ENCODE peak calls at places on chromosome 21, in four cellular contexts. One of them, this sample, is unnamed. For H3K4me1 and H3K36me3, the result is how much of the 10 kb centered on the place peaks cover.

GRCh38 chr21:46369520-46370235 is 45.7 kb downstream of the PCNT start:
- DNase-seq in cardiac muscle cell: no peak
- DNase-seq in body of pancreas: no peak
- DNase-seq in heart right ventricle: no peak
- DNase-seq in this sample: no peak

GRCh38 chr21:14382486-14382834 is 486 bp downstream of the HSPA13 start:
- DNase-seq in cardiac muscle cell: peak
- DNase-seq in body of pancreas: no peak
- DNase-seq in heart right ventricle: no peak
- DNase-seq in this sample: no peak

GRCh38 chr21:15441999-15442398 is 287.8 kb upstream of the USP25 start:
- DNase-seq in cardiac muscle cell: no peak
- DNase-seq in body of pancreas: no peak
- DNase-seq in heart right ventricle: no peak
- DNase-seq in this sample: no peak

GRCh38 chr21:26851109-26851944 is 6.1 kb upstream of the ADAMTS1 start:
- DNase-seq in cardiac muscle cell: no peak
- DNase-seq in body of pancreas: no peak
- DNase-seq in heart right ventricle: no peak
- DNase-seq in this sample: no peak

GRCh38 chr21:42193131-42193671 is 25.7 kb upstream of the ABCG1 start:
- DNase-seq in cardiac muscle cell: peak
- DNase-seq in body of pancreas: no peak
- DNase-seq in heart right ventricle: no peak
- DNase-seq in this sample: no peak

GRCh38 chr21:46002841-46003574 is 21.4 kb downstream of the COL6A1 start:
- DNase-seq in cardiac muscle cell: no peak
- DNase-seq in body of pancreas: no peak
- DNase-seq in heart right ventricle: peak
- DNase-seq in this sample: peak

GRCh38 chr21:33384851-33385331 is 18.3 kb upstream of the IFNGR2 start:
- DNase-seq in cardiac muscle cell: no peak
- DNase-seq in body of pancreas: no peak
- DNase-seq in heart right ventricle: no peak
- DNase-seq in this sample: no peak

GRCh38 chr21:46229923-46230260 is 1.3 kb upstream of the LSS start:
- DNase-seq in cardiac muscle cell: no peak
- DNase-seq in body of pancreas: no peak
- DNase-seq in heart right ventricle: no peak
- DNase-seq in this sample: no peak

GRCh38 chr21:15823486-15824150 is 93.8 kb downstream of the USP25 start:
- DNase-seq in cardiac muscle cell: no peak
- DNase-seq in body of pancreas: no peak
- DNase-seq in heart right ventricle: no peak
- DNase-seq in this sample: no peak

GRCh38 chr21:39628380-39628779 is 15.6 kb downstream of the B3GALT5 start:
- DNase-seq in cardiac muscle cell: no peak
- DNase-seq in body of pancreas: no peak
- DNase-seq in heart right ventricle: no peak
- DNase-seq in this sample: no peak

GRCh38 chr21:36534656-36535055 is 54.7 kb upstream of the CLDN14 start:
- DNase-seq in cardiac muscle cell: no peak
- DNase-seq in body of pancreas: no peak
- DNase-seq in heart right ventricle: no peak
- DNase-seq in this sample: no peak

GRCh38 chr21:15031790-15032357 is 32.9 kb downstream of the NRIP1 start:
- DNase-seq in cardiac muscle cell: no peak
- DNase-seq in body of pancreas: no peak
- DNase-seq in heart right ventricle: no peak
- DNase-seq in this sample: no peak

GRCh38 chr21:36237441-36237840 is 80.8 kb downstream of the DOP1B start:
- DNase-seq in cardiac muscle cell: no peak
- DNase-seq in body of pancreas: no peak
- DNase-seq in heart right ventricle: no peak
- DNase-seq in this sample: no peak

GRCh38 chr21:29145354-29145782 is 14.9 kb downstream of the MAP3K7CL start:
- DNase-seq in cardiac muscle cell: peak
- DNase-seq in body of pancreas: no peak
- DNase-seq in heart right ventricle: no peak
- DNase-seq in this sample: no peak

GRCh38 chr21:33908760-33909159 is 6.8 kb downstream of the ATP5PO start:
- DNase-seq in cardiac muscle cell: no peak
- DNase-seq in body of pancreas: no peak
- DNase-seq in heart right ventricle: no peak
- DNase-seq in this sample: no peak

GRCh38 chr21:27339902-27340301 is 373.0 kb upstream of the ADAMTS5 start:
- DNase-seq in cardiac muscle cell: peak
- DNase-seq in body of pancreas: no peak
- DNase-seq in heart right ventricle: no peak
- DNase-seq in this sample: no peak

GRCh38 chr21:16592399-16592798 is 862.6 kb downstream of the USP25 start:
- DNase-seq in cardiac muscle cell: no peak
- DNase-seq in body of pancreas: no peak
- DNase-seq in heart right ventricle: no peak
- DNase-seq in this sample: no peak

GRCh38 chr21:33578959-33579542 is 9.4 kb downstream of the DONSON start:
- DNase-seq in cardiac muscle cell: peak
- DNase-seq in body of pancreas: no peak
- DNase-seq in heart right ventricle: no peak
- DNase-seq in this sample: no peak

GRCh38 chr21:36976882-36977651 is 10.6 kb upstream of the HLCS start:
- DNase-seq in cardiac muscle cell: peak
- DNase-seq in body of pancreas: peak
- DNase-seq in heart right ventricle: no peak
- DNase-seq in this sample: no peak

GRCh38 chr21:39022901-39023693 is 160.2 kb downstream of the PSMG1 start:
- DNase-seq in cardiac muscle cell: peak
- DNase-seq in body of pancreas: peak
- DNase-seq in heart right ventricle: peak
- DNase-seq in this sample: peak

GRCh38 chr21:18741954-18742353 is 338.4 kb upstream of the TMPRSS15 start:
- DNase-seq in cardiac muscle cell: no peak
- DNase-seq in body of pancreas: no peak
- DNase-seq in heart right ventricle: no peak
- DNase-seq in this sample: no peak

GRCh38 chr21:29949991-29950390 is 10.2 kb upstream of the GRIK1 start:
- DNase-seq in cardiac muscle cell: no peak
- DNase-seq in body of pancreas: no peak
- DNase-seq in heart right ventricle: no peak
- DNase-seq in this sample: no peak

GRCh38 chr21:39885119-39885848 is 18.0 kb downstream of the PCP4 start:
- DNase-seq in cardiac muscle cell: no peak
- DNase-seq in body of pancreas: peak
- DNase-seq in heart right ventricle: peak
- DNase-seq in this sample: no peak

GRCh38 chr21:41552254-41552653 is 44.3 kb upstream of the TMPRSS2 start:
- DNase-seq in cardiac muscle cell: no peak
- DNase-seq in body of pancreas: no peak
- DNase-seq in heart right ventricle: no peak
- DNase-seq in this sample: no peak

GRCh38 chr21:16116798-16117197 is 387.0 kb downstream of the USP25 start:
- DNase-seq in cardiac muscle cell: peak
- DNase-seq in body of pancreas: no peak
- DNase-seq in heart right ventricle: no peak
- DNase-seq in this sample: no peak

GRCh38 chr21:37339527-37339889 is 27.1 kb upstream of the DYRK1A start:
- DNase-seq in cardiac muscle cell: peak
- DNase-seq in body of pancreas: no peak
- DNase-seq in heart right ventricle: no peak
- DNase-seq in this sample: no peak

GRCh38 chr21:33674226-33674625 is 31.9 kb downstream of the ITSN1 start:
- DNase-seq in cardiac muscle cell: no peak
- DNase-seq in body of pancreas: no peak
- DNase-seq in heart right ventricle: no peak
- DNase-seq in this sample: no peak

GRCh38 chr21:17441370-17441769 is 71.5 kb upstream of the CXADR start:
- DNase-seq in cardiac muscle cell: peak
- DNase-seq in body of pancreas: peak
- DNase-seq in heart right ventricle: no peak
- DNase-seq in this sample: no peak

GRCh38 chr21:16634522-16634914 is 878.3 kb upstream of the CXADR start:
- DNase-seq in cardiac muscle cell: no peak
- DNase-seq in body of pancreas: no peak
- DNase-seq in heart right ventricle: no peak
- DNase-seq in this sample: no peak

GRCh38 chr21:41537356-41537755 is 29.4 kb upstream of the TMPRSS2 start:
- DNase-seq in cardiac muscle cell: no peak
- DNase-seq in body of pancreas: no peak
- DNase-seq in heart right ventricle: no peak
- DNase-seq in this sample: no peak

GRCh38 chr21:43364261-43364510 is 62.7 kb downstream of the SIK1 start:
- DNase-seq in cardiac muscle cell: no peak
- DNase-seq in body of pancreas: no peak
- DNase-seq in heart right ventricle: no peak
- DNase-seq in this sample: no peak
- H3K4me1 ChIP-seq in cardiac muscle cell: under half
- H3K4me1 ChIP-seq in body of pancreas: under half
- H3K4me1 ChIP-seq in heart right ventricle: half or more
- H3K4me1 ChIP-seq in this sample: under half

DNA sequence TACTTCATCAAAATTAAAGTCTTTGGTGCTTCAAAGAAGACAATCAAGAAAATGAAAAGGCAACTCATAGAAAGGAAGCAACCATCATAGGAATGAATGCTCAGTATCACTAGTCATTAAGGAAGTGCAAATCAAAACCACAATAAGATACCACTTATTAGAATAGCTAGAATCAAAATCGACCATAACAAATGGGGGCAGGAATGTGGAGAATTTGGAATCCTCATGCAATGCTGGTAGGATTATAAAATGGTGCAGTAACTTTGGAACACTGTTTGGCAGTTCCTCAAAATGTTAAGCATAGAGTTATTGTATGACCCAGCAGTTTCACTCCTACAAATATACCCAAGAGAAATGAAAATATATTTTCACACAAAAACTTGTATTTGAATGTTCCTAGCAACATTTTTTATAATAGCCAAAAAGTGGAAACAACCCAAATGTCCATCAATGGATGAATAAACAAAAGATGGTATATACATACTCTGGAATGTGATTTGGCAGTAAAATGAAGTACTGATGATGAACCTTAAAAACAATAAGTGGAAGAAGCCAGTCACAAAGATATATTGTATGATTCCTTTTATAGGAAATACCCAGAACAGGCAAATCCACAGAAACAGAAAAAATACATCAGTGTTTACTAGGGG is 105.6 kb downstream of the MIS18A start:
- DNase-seq in cardiac muscle cell: no peak
- DNase-seq in body of pancreas: no peak
- DNase-seq in heart right ventricle: no peak
- DNase-seq in this sample: no peak
- H3K36me3 ChIP-seq in cardiac muscle cell: under half
- H3K36me3 ChIP-seq in body of pancreas: under half
- H3K36me3 ChIP-seq in heart right ventricle: under half
- H3K36me3 ChIP-seq in this sample: under half

DNA sequence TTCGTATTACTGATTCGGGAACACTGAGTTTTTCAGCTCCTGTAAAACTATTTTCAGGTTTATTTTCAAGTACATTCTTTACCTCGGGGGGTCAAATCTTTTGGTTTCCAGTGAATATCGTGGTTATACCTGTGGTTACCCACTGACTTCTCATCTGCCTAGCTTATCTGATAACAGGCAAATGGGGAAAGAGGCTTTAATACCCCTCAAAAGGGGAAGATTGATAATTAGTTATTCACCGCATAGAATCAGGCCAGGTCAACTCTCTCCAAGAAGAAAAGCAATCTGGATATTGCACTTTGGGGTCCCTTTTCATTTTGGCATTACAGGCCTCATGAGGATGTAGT is 23.0 kb downstream of the RUNX1 start:
- DNase-seq in cardiac muscle cell: peak
- DNase-seq in body of pancreas: no peak
- DNase-seq in heart right ventricle: no peak
- DNase-seq in this sample: no peak
- H3K4me1 ChIP-seq in cardiac muscle cell: under half
- H3K4me1 ChIP-seq in body of pancreas: under half
- H3K4me1 ChIP-seq in heart right ventricle: under half
- H3K4me1 ChIP-seq in this sample: under half

DNA sequence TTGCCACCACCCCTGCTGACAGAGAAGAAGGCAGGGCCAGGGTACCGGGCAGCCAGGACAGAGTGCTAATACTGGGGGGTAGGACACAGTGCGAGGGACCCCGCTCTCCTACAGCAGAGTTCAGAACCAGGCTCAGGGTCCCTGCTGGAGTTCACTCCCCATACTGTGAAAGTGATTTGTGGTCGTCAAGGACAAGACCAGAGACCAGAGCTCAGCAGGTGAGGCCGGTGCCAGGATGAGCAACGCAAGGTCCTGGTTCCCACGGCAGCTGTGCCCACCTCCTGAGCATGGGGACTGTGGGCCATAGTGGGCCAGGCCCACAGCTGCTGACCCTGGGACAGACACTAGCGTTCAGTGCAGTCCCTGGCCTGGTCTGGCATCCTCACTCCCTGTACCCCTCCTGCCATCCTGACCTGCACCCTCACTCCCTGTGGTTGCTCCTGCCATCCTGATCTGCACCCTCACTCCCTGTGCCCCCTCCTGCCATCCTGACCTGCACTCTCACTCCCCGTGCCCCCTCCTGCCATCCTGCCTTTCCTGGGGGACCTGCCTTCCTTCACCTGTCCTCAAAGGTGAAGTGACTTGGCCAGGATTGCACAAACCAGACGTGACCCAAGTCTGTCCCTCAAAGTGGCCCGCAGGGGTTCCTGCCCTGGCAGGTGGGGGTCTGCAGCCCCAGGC is 13.8 kb upstream of the PTTG1IP start:
- DNase-seq in cardiac muscle cell: no peak
- DNase-seq in body of pancreas: no peak
- DNase-seq in heart right ventricle: no peak
- DNase-seq in this sample: no peak
- H3K36me3 ChIP-seq in cardiac muscle cell: under half
- H3K36me3 ChIP-seq in body of pancreas: under half
- H3K36me3 ChIP-seq in heart right ventricle: half or more
- H3K36me3 ChIP-seq in this sample: half or more

GRCh38 chr21:25569084-25569483 is 38.2 kb downstream of the MRPL39 start:
- DNase-seq in cardiac muscle cell: no peak
- DNase-seq in body of pancreas: no peak
- DNase-seq in heart right ventricle: no peak
- DNase-seq in this sample: no peak
- H3K4me1 ChIP-seq in cardiac muscle cell: under half
- H3K4me1 ChIP-seq in body of pancreas: under half
- H3K4me1 ChIP-seq in heart right ventricle: under half
- H3K4me1 ChIP-seq in this sample: under half